ENCODE peak calls at places on chromosomes 16 and 17, in five cellular contexts. J, A, Q, N and G are unnamed samples.

GRCh38 chr17:78001182-78001581 is 42.7 kb downstream of the TNRC6C start:
- DNase-seq in J (no peak), A (no peak), Q (no peak), N (peak), G (no peak)

GRCh38 chr17:17851101-17851500 is 14.3 kb upstream of the SREBF1 start:
- DNase-seq in J (no peak), A (no peak), Q (no peak), N (no peak), G (no peak)

GRCh38 chr17:75765981-75766380 is 989 bp upstream of the GALK1 start:
- DNase-seq in J (no peak), A (no peak), Q (no peak), N (no peak), G (no peak)

GRCh38 chr16:55019419-55020131 is 88.9 kb downstream of the IRX5 start:
- DNase-seq in J (no peak), A (no peak), Q (no peak), N (no peak), G (no peak)

GRCh38 chr17:80183581-80184422 is 14.0 kb downstream of the CARD14 start:
- DNase-seq in J (no peak), A (no peak), Q (no peak), N (no peak), G (no peak)

GRCh38 chr17:56912105-56912999 is 1.5 kb downstream of the TRIM25 start:
- DNase-seq in J (no peak), A (no peak), Q (no peak), N (no peak), G (no peak)

GRCh38 chr16:1201444-1201843 is 23.6 kb downstream of the TPSG1 start:
- DNase-seq in J (no peak), A (no peak), Q (no peak), N (no peak), G (no peak)

GRCh38 chr17:42519546-42520444 is 16.2 kb upstream of the NAGLU start:
- DNase-seq in J (no peak), A (peak), Q (no peak), N (peak), G (peak)

GRCh38 chr17:16872836-16873653 is 98.9 kb downstream of the TNFRSF13B start:
- DNase-seq in J (peak), A (no peak), Q (peak), N (peak), G (no peak)

GRCh38 chr17:61398721-61399130 is 917 bp upstream of the TBX2 start:
- DNase-seq in J (no peak), A (no peak), Q (no peak), N (no peak), G (no peak)

GRCh38 chr16:3654249-3654991 is at the start of gene DNASE1:
- DNase-seq in J (peak), A (peak), Q (peak), N (peak), G (peak)

GRCh38 chr17:50832267-50833227 is 2.8 kb upstream of the WFIKKN2 start:
- DNase-seq in J (no peak), A (no peak), Q (no peak), N (no peak), G (no peak)

GRCh38 chr17:68981288-68981687 is 26.1 kb upstream of the ABCA8 start:
- DNase-seq in J (no peak), A (peak), Q (no peak), N (peak), G (no peak)

GRCh38 chr17:35630530-35631148 is 43.5 kb downstream of the AP2B1 start:
- DNase-seq in J (no peak), A (no peak), Q (no peak), N (peak), G (peak)

GRCh38 chr17:83154311-83155127 is 75.1 kb downstream of the METRNL start:
- DNase-seq in J (no peak), A (no peak), Q (no peak), N (no peak), G (no peak)

GRCh38 chr17:32279933-32280716 is 14.5 kb downstream of the RHBDL3 start:
- DNase-seq in J (no peak), A (no peak), Q (peak), N (no peak), G (no peak)

GRCh38 chr16:14284930-14285541 is 213.9 kb downstream of the MRTFB start:
- DNase-seq in J (no peak), A (peak), Q (peak), N (peak), G (peak)

GRCh38 chr17:48517478-48517877 is 13.3 kb downstream of the HOXB1 start:
- DNase-seq in J (no peak), A (no peak), Q (no peak), N (no peak), G (no peak)

GRCh38 chr17:6831662-6832263 is at the start of gene TEKT1:
- DNase-seq in J (peak), A (peak), Q (peak), N (peak), G (peak)

GRCh38 chr16:25051446-25052160 is 36.4 kb upstream of the ARHGAP17 start:
- DNase-seq in J (no peak), A (no peak), Q (no peak), N (peak), G (peak)

GRCh38 chr17:79619636-79620206 is 8.9 kb upstream of the RBFOX3 start:
- DNase-seq in J (no peak), A (no peak), Q (no peak), N (no peak), G (no peak)

GRCh38 chr16:56311208-56312027 is 113.9 kb downstream of the AMFR start:
- DNase-seq in J (no peak), A (no peak), Q (no peak), N (no peak), G (no peak)

GRCh38 chr16:68111379-68111778 is 26.2 kb downstream of the NFATC3 start:
- DNase-seq in J (no peak), A (no peak), Q (no peak), N (no peak), G (no peak)

GRCh38 chr17:74542166-74542565 is 3.7 kb downstream of the CD300C start:
- DNase-seq in J (no peak), A (no peak), Q (no peak), N (no peak), G (no peak)

DNA sequence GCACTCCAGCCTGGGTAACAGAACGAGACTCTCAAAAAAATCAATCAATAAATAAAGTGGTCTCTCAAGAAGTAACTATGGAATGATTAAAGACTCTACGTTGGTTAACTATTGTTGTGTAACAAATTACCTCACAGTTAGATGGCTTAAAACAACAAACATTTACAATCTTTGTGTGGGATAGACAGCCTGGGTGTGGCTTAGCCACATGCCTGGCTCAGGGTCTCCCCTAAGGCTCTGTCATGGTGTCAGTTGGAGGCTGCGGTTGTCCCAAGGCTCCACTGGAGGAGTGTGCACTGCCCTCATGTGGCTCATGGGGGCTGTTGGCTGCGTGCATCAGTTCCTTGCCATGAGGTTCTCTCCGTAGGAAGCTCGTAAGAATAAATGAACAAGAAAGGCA is 294.5 kb downstream of the SNX29 start:
- DNase-seq in J (no peak), A (no peak), Q (peak), N (peak), G (peak)
- TF ChIP-seq CTCF in J (peak), A (peak), Q (no peak), N (peak), G (peak)

DNA sequence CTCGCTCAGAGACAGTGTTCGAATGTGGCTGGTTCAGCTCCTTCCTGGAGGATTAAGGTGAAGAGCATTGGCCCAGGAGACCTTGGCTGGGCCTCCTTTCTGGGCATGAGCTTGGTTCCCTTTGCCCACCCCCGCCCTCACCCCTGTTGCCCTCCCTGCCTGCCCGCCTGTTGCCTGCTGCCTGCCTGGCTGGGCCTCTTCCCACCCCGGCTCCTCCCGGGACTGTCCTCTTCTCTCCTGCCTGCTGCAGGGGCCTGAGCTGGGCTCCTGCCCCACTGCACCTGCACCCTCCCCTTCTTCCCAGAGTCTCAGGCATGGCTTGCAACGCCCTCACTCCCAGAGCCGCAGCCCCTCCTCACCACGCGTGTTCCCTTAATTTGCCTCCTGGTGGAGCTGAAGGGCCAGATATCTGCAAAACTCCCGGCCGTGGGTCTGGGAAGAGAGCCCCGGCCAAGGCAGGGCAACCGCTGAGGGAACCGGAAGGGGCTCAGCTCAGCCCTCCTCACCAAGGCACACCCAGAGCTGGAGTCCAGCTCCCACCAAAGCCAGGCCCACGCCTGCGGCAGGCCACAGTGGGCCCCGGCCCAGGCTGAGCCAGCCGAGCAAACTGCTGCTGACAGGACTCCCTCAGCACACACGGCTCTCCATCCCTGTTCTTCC is 31.2 kb downstream of the MNT start:
- DNase-seq in J (no peak), A (no peak), Q (peak), N (peak), G (no peak)
- TF ChIP-seq CTCF in J (no peak), A (peak), Q (peak), N (no peak), G (no peak)

DNA sequence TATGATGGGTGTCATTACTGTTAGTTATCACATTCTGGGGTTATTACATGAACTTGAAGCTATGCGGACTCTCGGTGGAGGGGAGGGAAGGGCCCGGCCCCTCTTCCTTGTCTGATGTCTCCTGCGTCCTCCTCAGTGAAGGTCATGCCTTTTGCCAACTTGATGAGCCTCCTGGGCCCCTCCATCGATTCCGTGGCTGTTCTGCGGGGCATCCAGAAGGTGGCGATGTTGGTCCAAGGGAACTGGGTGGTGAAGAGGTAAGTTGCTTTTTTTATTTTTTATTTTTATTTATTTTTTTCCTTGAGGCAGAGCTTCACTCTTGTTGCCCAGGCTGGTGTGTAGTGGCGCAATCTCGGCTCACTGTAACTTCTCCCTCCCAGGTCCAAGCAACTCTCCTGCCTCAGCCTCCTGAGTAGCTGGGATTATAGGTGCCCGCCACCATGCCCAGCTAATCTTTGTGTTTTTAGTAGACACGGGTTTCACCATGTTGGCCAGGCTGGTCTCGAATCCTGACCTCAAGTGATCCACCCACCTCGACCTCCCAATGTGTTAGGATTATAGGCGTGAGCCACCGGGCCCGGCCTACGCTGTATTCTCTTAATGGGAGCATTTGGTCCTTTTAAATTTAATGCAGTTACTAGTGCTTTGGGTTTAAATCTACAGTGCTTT is 21.6 kb downstream of the POLR3E start:
- DNase-seq in J (no peak), A (no peak), Q (peak), N (peak), G (peak)
- TF ChIP-seq CTCF in J (peak), A (peak), Q (peak), N (peak), G (peak)

DNA sequence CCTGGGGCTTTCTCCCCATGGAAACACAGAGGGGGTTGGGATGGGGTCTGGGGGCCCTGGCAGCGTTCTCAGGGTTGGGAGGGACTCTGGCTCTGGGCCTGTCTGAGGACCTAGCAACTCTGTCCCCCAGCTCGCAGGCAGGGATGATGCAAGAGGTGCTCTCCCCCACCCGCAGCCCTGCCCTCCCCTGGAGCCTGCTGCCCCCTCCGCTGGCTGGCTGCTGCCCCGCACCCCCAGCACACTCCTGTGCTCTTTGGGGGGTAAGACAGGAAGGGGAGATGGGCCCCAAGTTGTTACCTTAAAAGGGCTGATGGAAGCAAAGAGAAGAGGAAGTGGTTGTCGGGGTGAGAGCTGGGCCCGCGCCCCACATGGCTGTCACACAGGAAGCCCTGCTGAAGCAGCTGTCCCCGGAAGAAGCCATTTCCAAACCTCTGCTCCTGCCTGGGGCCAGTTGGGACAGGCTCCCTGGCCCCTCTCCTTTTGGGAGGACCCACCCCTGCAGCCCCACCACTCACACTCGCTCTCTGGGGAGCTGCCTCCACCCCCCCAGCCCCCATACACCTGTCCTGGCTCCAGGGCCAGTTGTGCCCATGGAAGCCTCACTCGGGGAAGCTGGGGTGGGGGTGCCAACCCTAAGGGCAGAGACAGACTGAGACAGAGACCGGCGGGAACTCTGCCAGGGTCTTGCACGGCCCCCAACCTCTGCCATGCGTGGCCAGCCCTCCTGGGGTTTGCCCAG is 2.5 kb downstream of the CORO1A start:
- DNase-seq in J (no peak), A (no peak), Q (peak), N (no peak), G (no peak)
- TF ChIP-seq CTCF in J (no peak), A (no peak), Q (no peak), N (no peak), G (no peak)

GRCh38 chr16:84619103-84619460 is 1.2 kb upstream of the COTL1 start:
- DNase-seq in J (no peak), A (no peak), Q (no peak), N (no peak), G (no peak)
- TF ChIP-seq CTCF in J (no peak), A (no peak), Q (no peak), N (no peak), G (no peak)

GRCh38 chr17:63706346-63707102 is 6.6 kb upstream of the LIMD2 start:
- DNase-seq in J (no peak), A (no peak), Q (no peak), N (no peak), G (no peak)

GRCh38 chr17:63704259-63704576 is 4.3 kb upstream of the LIMD2 start:
- DNase-seq in J (no peak), A (no peak), Q (no peak), N (no peak), G (no peak)

GRCh38 chr17:63703556-63704258 is 3.8 kb upstream of the LIMD2 start:
- DNase-seq in J (no peak), A (no peak), Q (no peak), N (no peak), G (no peak)

GRCh38 chr17:63705657-63706056 is 5.7 kb upstream of the LIMD2 start:
- DNase-seq in J (no peak), A (no peak), Q (no peak), N (no peak), G (no peak)

GRCh38 chr17:63704836-63705235 is 4.9 kb upstream of the LIMD2 start:
- DNase-seq in J (no peak), A (no peak), Q (no peak), N (no peak), G (no peak)
- TF ChIP-seq CTCF in J (no peak), A (no peak), Q (no peak), N (no peak), G (no peak)

GRCh38 chr16:50745940-50746339 is 4.1 kb downstream of the CYLD start:
- DNase-seq in J (no peak), A (no peak), Q (no peak), N (no peak), G (no peak)

GRCh38 chr16:50751528-50751927 is 9.6 kb downstream of the CYLD start:
- DNase-seq in J (no peak), A (no peak), Q (no peak), N (no peak), G (no peak)

GRCh38 chr16:50743575-50744225 is 1.8 kb downstream of the CYLD start:
- DNase-seq in J (no peak), A (no peak), Q (no peak), N (no peak), G (no peak)

GRCh38 chr16:50744911-50745310 is 3.0 kb downstream of the CYLD start:
- DNase-seq in J (no peak), A (no peak), Q (no peak), N (no peak), G (peak)

DNA sequence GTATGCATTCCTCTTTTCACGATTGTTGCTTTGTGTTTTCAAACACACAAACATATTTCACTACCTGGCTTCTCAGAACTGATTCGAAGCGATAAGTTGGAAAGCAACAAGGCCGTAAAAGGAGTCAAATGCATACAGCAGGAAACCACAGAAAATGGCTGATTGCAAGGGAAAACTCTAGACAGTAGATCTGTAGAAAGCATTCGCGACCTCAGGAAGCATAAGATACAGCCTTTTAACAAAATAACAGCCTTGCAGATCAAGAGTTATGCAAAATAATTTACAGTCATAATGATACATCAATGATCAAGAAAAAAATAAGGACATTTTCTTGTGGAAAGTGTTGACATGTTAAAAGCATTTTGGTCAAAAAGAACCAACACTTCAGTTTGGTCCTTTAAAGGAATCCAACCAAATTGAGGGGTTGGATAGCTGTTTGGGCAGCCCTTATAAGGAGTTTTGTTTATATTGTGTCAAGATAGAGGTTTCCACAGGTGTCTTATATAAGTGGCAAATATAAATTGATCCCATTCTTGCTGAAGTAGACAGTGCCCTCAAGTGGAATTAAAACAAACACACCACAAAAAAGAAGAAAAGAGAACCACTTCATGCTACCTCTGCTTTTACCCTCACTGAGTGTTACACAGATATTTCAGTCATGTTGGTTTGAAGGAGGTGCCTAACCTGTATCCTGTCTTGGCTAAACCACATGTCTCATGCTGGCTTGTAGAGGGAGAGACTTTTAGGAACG is 5.5 kb downstream of the CYLD start:
- DNase-seq in J (no peak), A (no peak), Q (no peak), N (peak), G (no peak)
- TF ChIP-seq CTCF in J (peak), A (peak), Q (no peak), N (no peak), G (peak)

DNA sequence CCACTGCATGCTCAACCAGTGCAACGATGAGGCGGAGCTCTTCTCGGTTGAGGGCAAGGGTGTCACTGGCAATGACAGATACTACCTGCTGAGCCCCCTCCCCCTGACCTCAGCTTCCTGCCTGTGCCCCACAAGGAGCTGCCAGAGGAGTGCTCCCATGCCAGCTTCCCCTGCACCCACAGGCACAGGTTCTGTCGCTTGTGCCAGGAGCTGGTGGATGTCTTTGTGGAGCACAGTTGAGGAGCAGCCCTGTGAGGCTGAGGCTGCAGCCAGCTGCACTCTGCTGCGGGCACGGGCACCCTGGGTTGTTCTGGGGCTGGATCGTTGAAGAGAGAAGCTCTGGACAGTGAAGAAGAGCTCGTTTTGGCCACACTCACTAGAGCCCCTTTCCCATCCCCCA is 165.3 kb upstream of the ZNF267 start:
- DNase-seq in J (no peak), A (no peak), Q (no peak), N (no peak), G (no peak)
- TF ChIP-seq CTCF in J (no peak), A (no peak), Q (no peak), N (no peak), G (no peak)